ENCODE peak calls at places on chromosomes 13 and 19, in six cellular contexts. P, U, Y, M, E and C are unnamed samples.
A peak's percentile ranks its signal among the peaks of the same experiment; 100 is the strongest.

GRCh38 chr13:49042476-49042875 is 66.8 kb downstream of the FNDC3A start:
- DNase-seq in P (no peak), U (no peak), Y (no peak), M (no peak), E (no peak), C (no peak)

GRCh38 chr19:50332264-50333038 is 3.3 kb upstream of the KCNC3 start:
- DNase-seq in P (no peak), U (no peak), Y (no peak), M (no peak), E (no peak), C (no peak)

GRCh38 chr13:93145199-93145598 is 81.4 kb upstream of the GPC6 start:
- DNase-seq in P (no peak), U (no peak), Y (no peak), M (no peak), E (no peak), C (no peak)

GRCh38 chr19:10365518-10365917 is 14.9 kb downstream of the TYK2 start:
- DNase-seq in P (no peak), U (no peak), Y (no peak), M (no peak), E (no peak), C (no peak)

GRCh38 chr19:13215572-13216380 is 65.6 kb downstream of the IER2 start:
- DNase-seq in P (no peak), U (peak; percentile 24), Y (no peak), M (no peak), E (no peak), C (no peak)

GRCh38 chr13:111429064-111429558 is 108.7 kb downstream of the TEX29 start:
- DNase-seq in P (peak; percentile 61), U (peak; percentile 25), Y (peak; percentile 9), M (peak; percentile 52), E (no peak), C (no peak)

GRCh38 chr19:42081584-42082258 is 5.8 kb downstream of the ZNF574 start:
- DNase-seq in P (peak; percentile 31), U (no peak), Y (no peak), M (no peak), E (no peak), C (no peak)

GRCh38 chr13:77715233-77715891 is 17.9 kb downstream of the SLAIN1 start:
- DNase-seq in P (no peak), U (no peak), Y (no peak), M (no peak), E (no peak), C (no peak)

GRCh38 chr13:101520672-101521071 is 68.2 kb downstream of the ITGBL1 start:
- DNase-seq in P (no peak), U (no peak), Y (no peak), M (no peak), E (no peak), C (no peak)

GRCh38 chr13:94254737-94255136 is 224.7 kb downstream of the DCT start:
- DNase-seq in P (no peak), U (no peak), Y (no peak), M (no peak), E (no peak), C (no peak)

GRCh38 chr13:57045816-57046691 is 94.7 kb upstream of the PRR20A start:
- DNase-seq in P (no peak), U (no peak), Y (no peak), M (no peak), E (no peak), C (no peak)